ENCODE peak calls at places on chromosomes 16 and 17, in ten cellular contexts. One of them, this sample, is unnamed. For H3K36me3, the result is how much of the 10 kb centered on the place peaks cover.

GRCh38 chr16:27335349-27336052 is 21.7 kb downstream of the IL4R start:
- DNase-seq in thyroid gland: no peak
- DNase-seq in adipocyte: no peak
- DNase-seq in CD8-positive, alpha-beta T cell: no peak
- DNase-seq in naive thymus-derived CD4-positive, alpha-beta T cell: no peak
- DNase-seq in colonic mucosa: no peak
- DNase-seq in WERI-Rb-1: no peak
- DNase-seq in body of pancreas: no peak
- DNase-seq in GM12878: no peak
- DNase-seq in endodermal cell: no peak
- DNase-seq in this sample: no peak

GRCh38 chr17:10629706-10630105 is 27.4 kb downstream of the MYH3 start:
- DNase-seq in thyroid gland: no peak
- DNase-seq in adipocyte: no peak
- DNase-seq in CD8-positive, alpha-beta T cell: no peak
- DNase-seq in naive thymus-derived CD4-positive, alpha-beta T cell: no peak
- DNase-seq in colonic mucosa: no peak
- DNase-seq in WERI-Rb-1: no peak
- DNase-seq in body of pancreas: no peak
- DNase-seq in GM12878: no peak
- DNase-seq in endodermal cell: no peak
- DNase-seq in this sample: no peak

GRCh38 chr17:70521821-70522256 is 352.5 kb downstream of the KCNJ2 start:
- DNase-seq in thyroid gland: peak
- DNase-seq in adipocyte: no peak
- DNase-seq in CD8-positive, alpha-beta T cell: no peak
- DNase-seq in naive thymus-derived CD4-positive, alpha-beta T cell: no peak
- DNase-seq in colonic mucosa: peak
- DNase-seq in WERI-Rb-1: no peak
- DNase-seq in body of pancreas: peak
- DNase-seq in GM12878: no peak
- DNase-seq in endodermal cell: no peak
- DNase-seq in this sample: no peak

GRCh38 chr17:74513987-74514631 is 17.2 kb downstream of the CD300LB start:
- DNase-seq in thyroid gland: no peak
- DNase-seq in adipocyte: peak
- DNase-seq in CD8-positive, alpha-beta T cell: peak
- DNase-seq in naive thymus-derived CD4-positive, alpha-beta T cell: peak
- DNase-seq in colonic mucosa: no peak
- DNase-seq in WERI-Rb-1: peak
- DNase-seq in body of pancreas: peak
- DNase-seq in GM12878: peak
- DNase-seq in endodermal cell: peak
- DNase-seq in this sample: peak

GRCh38 chr16:27284865-27285675 is 16.5 kb upstream of the NSMCE1 start:
- DNase-seq in thyroid gland: no peak
- DNase-seq in adipocyte: no peak
- DNase-seq in CD8-positive, alpha-beta T cell: no peak
- DNase-seq in naive thymus-derived CD4-positive, alpha-beta T cell: no peak
- DNase-seq in colonic mucosa: peak
- DNase-seq in WERI-Rb-1: no peak
- DNase-seq in body of pancreas: no peak
- DNase-seq in GM12878: no peak
- DNase-seq in endodermal cell: no peak
- DNase-seq in this sample: no peak

GRCh38 chr17:2111691-2112090 is 56.8 kb downstream of the HIC1 start:
- DNase-seq in thyroid gland: peak
- DNase-seq in adipocyte: peak
- DNase-seq in CD8-positive, alpha-beta T cell: no peak
- DNase-seq in naive thymus-derived CD4-positive, alpha-beta T cell: no peak
- DNase-seq in colonic mucosa: no peak
- DNase-seq in WERI-Rb-1: no peak
- DNase-seq in body of pancreas: no peak
- DNase-seq in GM12878: no peak
- DNase-seq in endodermal cell: no peak
- DNase-seq in this sample: no peak

GRCh38 chr16:77234611-77235010 is 35.4 kb downstream of the SYCE1L start:
- DNase-seq in thyroid gland: no peak
- DNase-seq in adipocyte: no peak
- DNase-seq in CD8-positive, alpha-beta T cell: no peak
- DNase-seq in naive thymus-derived CD4-positive, alpha-beta T cell: no peak
- DNase-seq in colonic mucosa: no peak
- DNase-seq in WERI-Rb-1: peak
- DNase-seq in body of pancreas: no peak
- DNase-seq in GM12878: no peak
- DNase-seq in endodermal cell: peak
- DNase-seq in this sample: no peak

GRCh38 chr17:68085751-68086445 is 50.4 kb downstream of the KPNA2 start:
- DNase-seq in thyroid gland: no peak
- DNase-seq in adipocyte: peak
- DNase-seq in CD8-positive, alpha-beta T cell: no peak
- DNase-seq in naive thymus-derived CD4-positive, alpha-beta T cell: no peak
- DNase-seq in colonic mucosa: peak
- DNase-seq in WERI-Rb-1: no peak
- DNase-seq in body of pancreas: no peak
- DNase-seq in GM12878: no peak
- DNase-seq in endodermal cell: no peak
- DNase-seq in this sample: no peak

GRCh38 chr16:57987441-57988177 is 12.9 kb downstream of the ZNF319 start:
- DNase-seq in thyroid gland: no peak
- DNase-seq in adipocyte: no peak
- DNase-seq in CD8-positive, alpha-beta T cell: no peak
- DNase-seq in naive thymus-derived CD4-positive, alpha-beta T cell: no peak
- DNase-seq in colonic mucosa: no peak
- DNase-seq in WERI-Rb-1: no peak
- DNase-seq in body of pancreas: no peak
- DNase-seq in GM12878: no peak
- DNase-seq in endodermal cell: no peak
- DNase-seq in this sample: no peak

GRCh38 chr16:57131351-57131970 is 39.1 kb downstream of the CPNE2 start:
- DNase-seq in thyroid gland: no peak
- DNase-seq in adipocyte: no peak
- DNase-seq in CD8-positive, alpha-beta T cell: peak
- DNase-seq in naive thymus-derived CD4-positive, alpha-beta T cell: no peak
- DNase-seq in colonic mucosa: no peak
- DNase-seq in WERI-Rb-1: no peak
- DNase-seq in body of pancreas: no peak
- DNase-seq in GM12878: no peak
- DNase-seq in endodermal cell: no peak
- DNase-seq in this sample: no peak

GRCh38 chr17:45784583-45785372 is 658 bp downstream of the CRHR1 start:
- DNase-seq in thyroid gland: peak
- DNase-seq in adipocyte: peak
- DNase-seq in CD8-positive, alpha-beta T cell: peak
- DNase-seq in naive thymus-derived CD4-positive, alpha-beta T cell: peak
- DNase-seq in colonic mucosa: no peak
- DNase-seq in WERI-Rb-1: peak
- DNase-seq in body of pancreas: peak
- DNase-seq in GM12878: no peak
- DNase-seq in endodermal cell: peak
- DNase-seq in this sample: no peak

GRCh38 chr17:48560452-48560817 is 15.5 kb upstream of the HOXB2 start:
- DNase-seq in thyroid gland: no peak
- DNase-seq in adipocyte: no peak
- DNase-seq in CD8-positive, alpha-beta T cell: no peak
- DNase-seq in naive thymus-derived CD4-positive, alpha-beta T cell: no peak
- DNase-seq in colonic mucosa: no peak
- DNase-seq in WERI-Rb-1: no peak
- DNase-seq in body of pancreas: no peak
- DNase-seq in GM12878: no peak
- DNase-seq in endodermal cell: no peak
- DNase-seq in this sample: no peak

GRCh38 chr17:28675485-28675884 is 13.5 kb downstream of the SUPT6H start:
- DNase-seq in thyroid gland: no peak
- DNase-seq in adipocyte: peak
- DNase-seq in CD8-positive, alpha-beta T cell: no peak
- DNase-seq in naive thymus-derived CD4-positive, alpha-beta T cell: no peak
- DNase-seq in colonic mucosa: no peak
- DNase-seq in WERI-Rb-1: no peak
- DNase-seq in body of pancreas: no peak
- DNase-seq in GM12878: no peak
- DNase-seq in endodermal cell: no peak
- DNase-seq in this sample: no peak

GRCh38 chr17:48028736-48029135 is 8.9 kb downstream of the COPZ2 start:
- DNase-seq in thyroid gland: no peak
- DNase-seq in adipocyte: no peak
- DNase-seq in CD8-positive, alpha-beta T cell: no peak
- DNase-seq in naive thymus-derived CD4-positive, alpha-beta T cell: no peak
- DNase-seq in colonic mucosa: no peak
- DNase-seq in WERI-Rb-1: no peak
- DNase-seq in body of pancreas: no peak
- DNase-seq in GM12878: no peak
- DNase-seq in endodermal cell: no peak
- DNase-seq in this sample: no peak

GRCh38 chr17:44832821-44833220 is 2.7 kb upstream of the GJC1 start:
- DNase-seq in thyroid gland: no peak
- DNase-seq in adipocyte: no peak
- DNase-seq in CD8-positive, alpha-beta T cell: no peak
- DNase-seq in naive thymus-derived CD4-positive, alpha-beta T cell: no peak
- DNase-seq in colonic mucosa: no peak
- DNase-seq in WERI-Rb-1: no peak
- DNase-seq in body of pancreas: no peak
- DNase-seq in GM12878: no peak
- DNase-seq in endodermal cell: peak
- DNase-seq in this sample: no peak

GRCh38 chr17:49494399-49494798 is 694 bp upstream of the NGFR start:
- DNase-seq in thyroid gland: no peak
- DNase-seq in adipocyte: no peak
- DNase-seq in CD8-positive, alpha-beta T cell: no peak
- DNase-seq in naive thymus-derived CD4-positive, alpha-beta T cell: no peak
- DNase-seq in colonic mucosa: no peak
- DNase-seq in WERI-Rb-1: no peak
- DNase-seq in body of pancreas: no peak
- DNase-seq in GM12878: no peak
- DNase-seq in endodermal cell: no peak
- DNase-seq in this sample: no peak

GRCh38 chr16:66127459-66128362 is 238.8 kb upstream of the CDH5 start:
- DNase-seq in thyroid gland: peak
- DNase-seq in adipocyte: no peak
- DNase-seq in CD8-positive, alpha-beta T cell: no peak
- DNase-seq in naive thymus-derived CD4-positive, alpha-beta T cell: no peak
- DNase-seq in colonic mucosa: no peak
- DNase-seq in WERI-Rb-1: no peak
- DNase-seq in body of pancreas: peak
- DNase-seq in GM12878: no peak
- DNase-seq in endodermal cell: peak
- DNase-seq in this sample: no peak

GRCh38 chr16:48246066-48246465 is 1.3 kb downstream of the ABCC11 start:
- DNase-seq in thyroid gland: no peak
- DNase-seq in adipocyte: peak
- DNase-seq in CD8-positive, alpha-beta T cell: no peak
- DNase-seq in naive thymus-derived CD4-positive, alpha-beta T cell: no peak
- DNase-seq in colonic mucosa: no peak
- DNase-seq in WERI-Rb-1: no peak
- DNase-seq in body of pancreas: no peak
- DNase-seq in GM12878: no peak
- DNase-seq in endodermal cell: no peak
- DNase-seq in this sample: no peak

GRCh38 chr17:41678907-41679739 is 9.6 kb upstream of the EIF1 start:
- DNase-seq in thyroid gland: no peak
- DNase-seq in adipocyte: peak
- DNase-seq in CD8-positive, alpha-beta T cell: peak
- DNase-seq in naive thymus-derived CD4-positive, alpha-beta T cell: peak
- DNase-seq in colonic mucosa: peak
- DNase-seq in WERI-Rb-1: no peak
- DNase-seq in body of pancreas: no peak
- DNase-seq in GM12878: peak
- DNase-seq in endodermal cell: peak
- DNase-seq in this sample: peak
- H3K4me3 ChIP-seq in thyroid gland: no peak
- H3K4me3 ChIP-seq in adipocyte: peak
- H3K4me3 ChIP-seq in CD8-positive, alpha-beta T cell: peak
- H3K4me3 ChIP-seq in naive thymus-derived CD4-positive, alpha-beta T cell: peak
- H3K4me3 ChIP-seq in colonic mucosa: peak
- H3K4me3 ChIP-seq in WERI-Rb-1: no peak
- H3K4me3 ChIP-seq in body of pancreas: no peak
- H3K4me3 ChIP-seq in GM12878: peak
- H3K4me3 ChIP-seq in endodermal cell: no peak
- H3K4me3 ChIP-seq in this sample: peak

GRCh38 chr17:76345377-76345945 is 8.3 kb downstream of the PRPSAP1 start:
- DNase-seq in thyroid gland: no peak
- DNase-seq in adipocyte: peak
- DNase-seq in CD8-positive, alpha-beta T cell: no peak
- DNase-seq in naive thymus-derived CD4-positive, alpha-beta T cell: no peak
- DNase-seq in colonic mucosa: no peak
- DNase-seq in WERI-Rb-1: no peak
- DNase-seq in body of pancreas: no peak
- DNase-seq in GM12878: no peak
- DNase-seq in endodermal cell: no peak
- DNase-seq in this sample: no peak
- H3K36me3 ChIP-seq in thyroid gland: under half
- H3K36me3 ChIP-seq in adipocyte: under half
- H3K36me3 ChIP-seq in CD8-positive, alpha-beta T cell: under half
- H3K36me3 ChIP-seq in naive thymus-derived CD4-positive, alpha-beta T cell: under half
- H3K36me3 ChIP-seq in colonic mucosa: under half
- H3K36me3 ChIP-seq in WERI-Rb-1: half or more
- H3K36me3 ChIP-seq in body of pancreas: under half
- H3K36me3 ChIP-seq in GM12878: under half
- H3K36me3 ChIP-seq in endodermal cell: half or more
- H3K36me3 ChIP-seq in this sample: under half

GRCh38 chr16:82876951-82877350 is 250.2 kb downstream of the CDH13 start:
- DNase-seq in thyroid gland: no peak
- DNase-seq in adipocyte: no peak
- DNase-seq in CD8-positive, alpha-beta T cell: no peak
- DNase-seq in naive thymus-derived CD4-positive, alpha-beta T cell: no peak
- DNase-seq in colonic mucosa: no peak
- DNase-seq in WERI-Rb-1: no peak
- DNase-seq in body of pancreas: no peak
- DNase-seq in GM12878: no peak
- DNase-seq in endodermal cell: no peak
- DNase-seq in this sample: no peak
- H3K4me3 ChIP-seq in thyroid gland: no peak
- H3K4me3 ChIP-seq in adipocyte: no peak
- H3K4me3 ChIP-seq in CD8-positive, alpha-beta T cell: no peak
- H3K4me3 ChIP-seq in naive thymus-derived CD4-positive, alpha-beta T cell: no peak
- H3K4me3 ChIP-seq in colonic mucosa: no peak
- H3K4me3 ChIP-seq in WERI-Rb-1: no peak
- H3K4me3 ChIP-seq in body of pancreas: no peak
- H3K4me3 ChIP-seq in GM12878: no peak
- H3K4me3 ChIP-seq in endodermal cell: no peak
- H3K4me3 ChIP-seq in this sample: no peak

DNA sequence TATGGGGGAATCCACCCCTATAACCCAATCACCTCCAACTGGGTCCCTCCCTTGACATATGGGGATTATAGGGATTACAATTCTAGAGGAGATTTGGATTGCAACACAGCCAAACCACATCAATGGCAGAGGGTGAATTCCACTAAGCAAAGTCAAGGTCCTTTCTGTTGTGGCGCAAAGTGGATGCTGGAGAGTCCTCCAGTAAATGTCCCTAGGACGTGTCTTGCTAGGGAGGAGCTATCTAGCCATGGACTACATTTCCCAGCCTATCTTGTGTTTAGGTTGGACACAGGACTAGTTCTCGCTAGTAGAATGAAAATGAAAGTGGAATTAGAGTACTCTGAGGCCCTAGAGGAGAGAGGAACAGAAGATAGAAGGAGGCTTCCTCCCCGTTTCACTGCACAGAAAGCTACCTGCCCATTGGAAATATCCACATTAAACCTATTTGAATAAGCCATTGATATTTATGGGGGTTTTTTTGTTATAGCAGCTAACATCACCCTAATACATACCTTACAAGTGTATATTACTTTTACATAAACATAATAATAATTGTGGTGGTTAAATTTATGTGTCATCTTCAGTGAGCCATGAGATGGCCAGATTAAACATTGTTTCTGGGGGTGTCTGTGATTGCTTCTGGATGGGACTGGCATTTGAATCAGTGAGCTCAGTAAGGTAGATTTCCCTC is 56.7 kb upstream of the ERCC4 start:
- DNase-seq in thyroid gland: no peak
- DNase-seq in adipocyte: no peak
- DNase-seq in CD8-positive, alpha-beta T cell: no peak
- DNase-seq in naive thymus-derived CD4-positive, alpha-beta T cell: no peak
- DNase-seq in colonic mucosa: no peak
- DNase-seq in WERI-Rb-1: peak
- DNase-seq in body of pancreas: no peak
- DNase-seq in GM12878: no peak
- DNase-seq in endodermal cell: no peak
- DNase-seq in this sample: no peak
- H3K36me3 ChIP-seq in thyroid gland: under half
- H3K36me3 ChIP-seq in adipocyte: under half
- H3K36me3 ChIP-seq in CD8-positive, alpha-beta T cell: under half
- H3K36me3 ChIP-seq in naive thymus-derived CD4-positive, alpha-beta T cell: under half
- H3K36me3 ChIP-seq in colonic mucosa: under half
- H3K36me3 ChIP-seq in WERI-Rb-1: under half
- H3K36me3 ChIP-seq in body of pancreas: under half
- H3K36me3 ChIP-seq in GM12878: under half
- H3K36me3 ChIP-seq in endodermal cell: under half
- H3K36me3 ChIP-seq in this sample: under half